ENCODE peak calls at places on chromosomes 3 and 15, in four cellular contexts. S, J, N and W are unnamed samples.

GRCh38 chr3:160400048-160400630 is 689 bp downstream of the SMC4 start:
- DNase-seq in S (no peak), J (no peak), N (peak), W (peak)

GRCh38 chr3:184052773-184053172 is at the start of gene HTR3C:
- DNase-seq in S (no peak), J (no peak), N (no peak), W (no peak)

GRCh38 chr3:33377489-33377888 is 62.7 kb downstream of the UBP1 start:
- DNase-seq in S (no peak), J (no peak), N (no peak), W (no peak)

GRCh38 chr3:46763178-46763577 is 45.5 kb upstream of the PRSS50 start:
- DNase-seq in S (no peak), J (no peak), N (no peak), W (no peak)

GRCh38 chr15:48577495-48577894 is 68.0 kb downstream of the FBN1 start:
- DNase-seq in S (no peak), J (no peak), N (no peak), W (no peak)

GRCh38 chr15:89059006-89059405 is 29.2 kb upstream of the ABHD2 start:
- DNase-seq in S (no peak), J (no peak), N (no peak), W (no peak)

GRCh38 chr15:74633781-74634180 is 18.1 kb downstream of the CLK3 start:
- DNase-seq in S (no peak), J (no peak), N (no peak), W (no peak)

GRCh38 chr3:27675287-27675686 is 46.8 kb downstream of the EOMES start:
- DNase-seq in S (no peak), J (no peak), N (no peak), W (no peak)

GRCh38 chr3:96814581-96815567 is at the start of gene EPHA6:
- DNase-seq in S (no peak), J (no peak), N (peak), W (no peak)

GRCh38 chr3:115834068-115834467 is 210.8 kb downstream of the GAP43 start:
- DNase-seq in S (no peak), J (no peak), N (no peak), W (no peak)

GRCh38 chr15:65939901-65940617 is 70.8 kb downstream of the RAB11A start:
- DNase-seq in S (no peak), J (no peak), N (no peak), W (no peak)

GRCh38 chr15:95793226-95793625 is 537.3 kb upstream of the NR2F2 start:
- DNase-seq in S (no peak), J (no peak), N (no peak), W (no peak)

GRCh38 chr15:74200871-74201419 is 1.6 kb downstream of the STRA6 start:
- DNase-seq in S (no peak), J (no peak), N (peak), W (no peak)

GRCh38 chr15:67101981-67102929 is 36.9 kb downstream of the SMAD3 start:
- DNase-seq in S (no peak), J (peak), N (no peak), W (no peak)

GRCh38 chr15:63323798-63324651 is 46.6 kb downstream of the APH1B start:
- DNase-seq in S (no peak), J (no peak), N (peak), W (peak)

GRCh38 chr3:19254189-19254588 is 105.9 kb downstream of the KCNH8 start:
- DNase-seq in S (no peak), J (no peak), N (no peak), W (no peak)

GRCh38 chr3:133930341-133930933 is 34.8 kb upstream of the RAB6B start:
- DNase-seq in S (peak), J (no peak), N (peak), W (peak)

GRCh38 chr3:100209948-100210776 is 50.6 kb upstream of the TBC1D23 start:
- DNase-seq in S (no peak), J (peak), N (no peak), W (peak)

GRCh38 chr3:139935071-139935865 is at the start of gene CLSTN2:
- DNase-seq in S (peak), J (no peak), N (peak), W (no peak)

GRCh38 chr3:197363553-197364409 is 65.4 kb upstream of the DLG1 start:
- DNase-seq in S (no peak), J (no peak), N (peak), W (peak)

GRCh38 chr3:113498221-113499005 is 16.5 kb downstream of the SPICE1 start:
- DNase-seq in S (no peak), J (no peak), N (no peak), W (no peak)

GRCh38 chr3:95758707-95759106 is 1055.7 kb upstream of the EPHA6 start:
- DNase-seq in S (no peak), J (no peak), N (no peak), W (no peak)

GRCh38 chr15:66646799-66647198 is 55.2 kb upstream of the SMAD6 start:
- DNase-seq in S (no peak), J (no peak), N (no peak), W (no peak)

GRCh38 chr3:72938471-72939265 is 50.8 kb downstream of the GXYLT2 start:
- DNase-seq in S (peak), J (no peak), N (peak), W (peak)

GRCh38 chr3:161104561-161105551 is at the start of gene B3GALNT1:
- DNase-seq in S (peak), J (no peak), N (peak), W (no peak)

GRCh38 chr3:72993391-72993790 is 3.2 kb upstream of the PPP4R2 start:
- DNase-seq in S (no peak), J (no peak), N (no peak), W (no peak)

GRCh38 chr3:127536818-127537810 is 53.4 kb downstream of the TPRA1 start:
- DNase-seq in S (no peak), J (no peak), N (no peak), W (no peak)

GRCh38 chr3:171950373-171950772 is 89.0 kb upstream of the FNDC3B start:
- DNase-seq in S (no peak), J (no peak), N (peak), W (peak)

GRCh38 chr3:70740872-70741271 is 428.4 kb upstream of the MDFIC2 start:
- DNase-seq in S (no peak), J (no peak), N (no peak), W (no peak)

GRCh38 chr3:36707623-36708409 is 56.5 kb downstream of the DCLK3 start:
- DNase-seq in S (peak), J (no peak), N (no peak), W (no peak)

GRCh38 chr3:116809218-116809617 is 99.6 kb downstream of the TUSC7 start:
- DNase-seq in S (no peak), J (no peak), N (no peak), W (no peak)

GRCh38 chr15:60649845-60650548 is 171.1 kb upstream of the ICE2 start:
- DNase-seq in S (no peak), J (peak), N (no peak), W (peak)

GRCh38 chr3:133487920-133488540 is 85.5 kb upstream of the CDV3 start:
- DNase-seq in S (peak), J (no peak), N (no peak), W (peak)

GRCh38 chr3:2823016-2823415 is 287.2 kb downstream of the IL5RA start:
- DNase-seq in S (no peak), J (no peak), N (no peak), W (no peak)

GRCh38 chr3:182238141-182238540 is 526.4 kb downstream of the SOX2 start:
- DNase-seq in S (no peak), J (no peak), N (no peak), W (no peak)

GRCh38 chr3:184748219-184749135 is 36.6 kb upstream of the MAGEF1 start:
- DNase-seq in S (peak), J (peak), N (peak), W (peak)

DNA sequence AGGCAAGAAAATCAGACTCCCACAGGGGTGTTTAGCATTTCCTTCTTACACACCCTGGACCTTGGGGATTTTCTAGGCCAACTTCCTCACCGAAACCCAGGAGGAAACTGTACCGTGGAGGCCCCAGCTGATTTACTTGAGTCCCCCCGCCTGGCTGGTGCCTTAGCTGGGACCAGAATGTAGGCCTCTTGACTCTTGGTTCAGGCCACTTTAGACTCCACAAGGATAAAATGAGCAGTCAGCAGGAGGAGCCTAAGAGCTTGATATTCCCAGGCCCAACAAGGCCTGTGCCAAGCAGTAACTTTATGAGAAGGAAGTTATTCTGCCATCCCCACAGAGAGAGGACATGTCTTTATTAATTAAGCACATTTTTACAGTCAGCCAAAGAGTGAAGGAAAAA is 4.6 kb upstream of the APBA2 start:
- DNase-seq in S (no peak), J (no peak), N (no peak), W (no peak)
- H3K4me3 ChIP-seq in S (no peak), J (no peak), N (no peak), W (no peak)

DNA sequence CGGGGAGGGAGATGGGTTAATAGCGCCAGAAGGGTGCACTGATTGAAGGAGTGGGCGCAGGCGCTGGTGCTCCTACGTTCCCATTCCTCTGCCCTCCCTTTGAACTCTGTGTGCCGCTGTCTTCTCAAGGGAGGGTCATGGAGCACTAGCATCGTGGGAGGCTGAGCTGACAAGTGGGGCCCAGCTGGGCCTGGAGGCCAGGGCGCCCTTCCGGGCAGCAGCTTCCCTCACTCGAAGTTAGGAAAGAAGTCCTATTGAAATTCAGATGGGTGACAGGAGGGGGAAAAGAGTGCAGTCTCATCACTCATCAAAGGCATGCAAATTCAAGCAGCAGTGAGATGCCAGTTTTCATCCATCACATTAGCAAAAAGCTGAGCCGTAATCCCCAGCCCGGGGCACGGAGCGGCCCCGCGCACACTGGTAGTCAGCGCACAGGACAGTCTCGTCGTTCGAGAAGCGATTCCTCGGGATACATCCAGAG is 128.2 kb downstream of the LRRK1 start:
- DNase-seq in S (no peak), J (no peak), N (peak), W (no peak)
- TF ChIP-seq NFIC in S (no peak), J (no peak), N (no peak), W (no peak)

GRCh38 chr3:49724586-49724985 is 835 bp upstream of the GMPPB start:
- DNase-seq in S (no peak), J (no peak), N (peak), W (no peak)
- H3K4me3 ChIP-seq in S (peak), J (peak), N (peak), W (peak)

DNA sequence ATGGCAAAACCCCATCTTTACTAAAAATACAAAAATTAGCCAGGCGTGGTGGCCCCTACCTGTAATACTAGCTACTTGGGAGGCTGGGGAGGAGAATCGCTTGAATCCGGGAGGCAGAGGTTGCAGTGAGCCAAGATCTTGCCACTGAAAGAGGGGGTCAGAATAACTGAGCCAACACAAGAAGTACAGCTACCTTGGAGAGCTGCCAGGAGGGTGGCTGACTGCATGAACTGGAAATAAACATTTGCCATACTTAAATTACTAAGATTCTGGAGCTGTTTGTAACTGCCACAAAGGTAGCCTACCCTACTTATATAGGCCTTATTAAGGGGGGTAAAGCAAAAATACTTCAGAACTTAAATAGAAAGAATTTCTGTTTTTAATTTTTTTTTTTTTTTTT is 15.4 kb upstream of the PIK3CB start:
- DNase-seq in S (no peak), J (no peak), N (no peak), W (no peak)
- TF ChIP-seq NFIC in S (peak), J (no peak), N (no peak), W (no peak)

GRCh38 chr15:82587805-82588204 is 47.5 kb upstream of the RPS17 start:
- DNase-seq in S (no peak), J (no peak), N (no peak), W (no peak)
- H3K4me3 ChIP-seq in S (no peak), J (no peak), N (no peak), W (no peak)

DNA sequence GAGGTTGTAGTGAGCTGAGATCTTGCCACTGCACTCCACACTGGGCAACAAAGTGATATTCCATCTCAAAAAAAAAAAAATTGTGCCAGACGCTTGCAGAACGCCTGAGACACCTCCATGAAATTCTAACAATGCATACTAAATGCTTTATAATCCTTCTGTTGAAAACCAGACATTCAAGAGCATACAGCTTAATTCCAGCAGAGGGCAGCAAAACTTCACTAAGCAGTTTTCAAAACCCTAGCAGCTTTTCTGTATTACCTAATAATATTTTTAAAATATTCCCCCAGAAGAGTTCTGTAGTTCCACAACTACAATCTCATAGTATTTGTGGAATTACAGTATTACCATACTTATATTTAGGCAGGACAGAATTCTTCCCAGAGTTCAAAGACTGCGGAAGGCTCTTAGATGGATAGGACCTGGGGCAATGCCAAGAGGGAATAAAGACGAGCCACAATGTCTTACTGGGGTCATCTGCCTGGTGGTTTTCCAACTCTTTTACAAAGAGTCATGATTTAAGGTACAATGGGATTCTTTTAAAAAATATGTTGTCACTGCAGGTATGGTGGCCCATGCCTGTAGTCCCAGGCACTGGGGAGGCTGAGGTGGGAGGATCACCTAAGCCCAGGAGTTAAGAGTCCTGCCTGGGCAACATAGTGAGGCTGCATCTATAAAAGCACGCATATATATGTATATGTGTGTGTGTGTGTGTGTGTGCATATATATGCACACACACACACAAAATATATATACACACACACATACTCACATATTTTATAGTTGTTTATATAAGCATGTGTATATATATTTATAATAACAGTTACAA is 19.6 kb upstream of the TASOR start:
- DNase-seq in S (peak), J (no peak), N (peak), W (peak)
- TF ChIP-seq NFIC in S (no peak), J (no peak), N (peak), W (no peak)

GRCh38 chr15:40308844-40309189 is 1.1 kb upstream of the PLCB2 start:
- DNase-seq in S (peak), J (no peak), N (no peak), W (no peak)
- H3K4me3 ChIP-seq in S (no peak), J (peak), N (no peak), W (peak)

GRCh38 chr3:132456141-132456540 is 38.8 kb downstream of the DNAJC13 start:
- DNase-seq in S (no peak), J (no peak), N (no peak), W (no peak)

GRCh38 chr3:132461544-132461943 is 44.2 kb downstream of the DNAJC13 start:
- DNase-seq in S (no peak), J (no peak), N (no peak), W (no peak)

GRCh38 chr3:132457301-132457700 is 40.0 kb downstream of the DNAJC13 start:
- DNase-seq in S (no peak), J (no peak), N (no peak), W (no peak)
- TF ChIP-seq NFIC in S (no peak), J (no peak), N (no peak), W (no peak)

GRCh38 chr15:76359152-76359551 is 22.6 kb downstream of the ISL2 start:
- DNase-seq in S (no peak), J (no peak), N (no peak), W (no peak)

GRCh38 chr15:76360416-76360815 is 23.8 kb downstream of the ISL2 start:
- DNase-seq in S (no peak), J (no peak), N (no peak), W (no peak)

GRCh38 chr15:76366714-76367113 is 30.1 kb downstream of the ISL2 start:
- DNase-seq in S (no peak), J (no peak), N (no peak), W (no peak)

GRCh38 chr15:76358453-76358852 is 21.9 kb downstream of the ISL2 start:
- DNase-seq in S (no peak), J (no peak), N (no peak), W (no peak)

GRCh38 chr15:76363251-76363650 is 26.7 kb downstream of the ISL2 start:
- DNase-seq in S (no peak), J (no peak), N (no peak), W (no peak)
- H3K4me3 ChIP-seq in S (no peak), J (no peak), N (no peak), W (no peak)